ENCODE peak calls at places on chromosomes 16 and 17, in four cellular contexts. T, J, S and K are unnamed samples.

GRCh38 chr16:3562914-3563480 is 14.2 kb downstream of the NLRC3 start:
- DNase-seq in S (no peak), T (no peak), J (no peak), K (no peak)

GRCh38 chr17:69870751-69871199 is 204.2 kb upstream of the KCNJ16 start:
- DNase-seq in S (peak; percentile 36), T (no peak), J (no peak), K (peak; percentile 10)

GRCh38 chr16:87628940-87629339 is 26.6 kb downstream of the JPH3 start:
- DNase-seq in S (no peak), T (no peak), J (peak; percentile 94), K (peak; percentile 85)

GRCh38 chr16:69057400-69058378 is 47.8 kb upstream of the HAS3 start:
- DNase-seq in S (no peak), J (peak; percentile 79), T (no peak), K (no peak)

GRCh38 chr16:54422569-54422978 is 136.0 kb upstream of the IRX3 start:
- DNase-seq in S (no peak), T (no peak), J (no peak), K (no peak)

GRCh38 chr17:39177256-39177655 is 11.3 kb upstream of the ARL5C start:
- DNase-seq in T (no peak), J (no peak), S (no peak), K (no peak)

GRCh38 chr17:64507418-64507766 is 615 bp downstream of the CEP95 start:
- DNase-seq in S (peak; percentile 51), T (no peak), J (peak; percentile 66), K (no peak)

GRCh38 chr17:63699638-63700527 is at the start of gene LIMD2:
- DNase-seq in S (no peak), J (peak; percentile 61), T (peak; percentile 84), K (no peak)

GRCh38 chr16:80250376-80250775 is 290.4 kb upstream of the DYNLRB2 start:
- DNase-seq in T (no peak), S (no peak), J (no peak), K (no peak)

GRCh38 chr16:84141143-84141670 is 3.8 kb downstream of the HSDL1 start:
- DNase-seq in S (no peak), T (no peak), J (no peak), K (no peak)

GRCh38 chr17:61594294-61594825 is 3.3 kb upstream of the NACA2 start:
- DNase-seq in T (no peak), J (peak; percentile 23), S (no peak), K (no peak)

GRCh38 chr16:30567991-30568638 is 3.4 kb downstream of the ZNF688 start:
- DNase-seq in T (no peak), J (no peak), S (no peak), K (peak; percentile 34)

GRCh38 chr16:30369091-30369937 is 980 bp downstream of the TBC1D10B start:
- DNase-seq in J (peak; percentile 55), S (no peak), T (no peak), K (no peak)

GRCh38 chr16:68885321-68885720 is 42.0 kb downstream of the TANGO6 start:
- DNase-seq in T (no peak), J (no peak), S (no peak), K (no peak)

GRCh38 chr16:21277045-21277926 is 804 bp downstream of the CRYM start:
- DNase-seq in T (no peak), S (no peak), J (no peak), K (no peak)